ENCODE peak calls at places on chromosomes 13 and 19, in five cellular contexts. Q is memory B cell; B is lower leg skin; R is stimulated activated CD4-positive, alpha-beta T cell treated with anti-CD3 and anti-CD28 coated beads, Interleukin-2, amount 100 ng/mL, for 48 hours; S is body of pancreas. Y is an unnamed sample.

GRCh38 chr13:89315287-89315686 is 1644.1 kb downstream of the SLITRK5 start:
- DNase-seq in Q (no peak), B (no peak), R (no peak), S (no peak), Y (no peak)

GRCh38 chr13:27375686-27376326 is 48.6 kb upstream of the GTF3A start:
- DNase-seq in Q (peak; percentile 54), B (no peak), R (peak; percentile 61), S (peak; percentile 87), Y (peak; percentile 67)

GRCh38 chr13:113110048-113110851 is 4.7 kb downstream of the F7 start:
- DNase-seq in Q (no peak), B (no peak), R (no peak), S (peak; percentile 13), Y (no peak)

GRCh38 chr13:99442273-99442895 is 58.9 kb upstream of the TM9SF2 start:
- DNase-seq in Q (peak; percentile 44), B (peak; percentile 48), R (peak; percentile 49), S (peak; percentile 62), Y (peak; percentile 68)

GRCh38 chr19:29404951-29405727 is 120.7 kb upstream of the VSTM2B start:
- DNase-seq in Q (no peak), B (no peak), R (no peak), S (no peak), Y (no peak)

GRCh38 chr13:73754241-73754640 is 380.0 kb downstream of the KLF12 start:
- DNase-seq in Q (no peak), B (no peak), R (no peak), S (no peak), Y (no peak)

GRCh38 chr13:75938811-75939525 is 302.8 kb downstream of the LMO7 start:
- DNase-seq in Q (no peak), B (no peak), R (no peak), S (no peak), Y (no peak)

GRCh38 chr19:2050349-2050990 is 574 bp downstream of the MKNK2 start:
- DNase-seq in Q (no peak), B (no peak), R (no peak), S (no peak), Y (no peak)

GRCh38 chr19:33156354-33156753 is 24.4 kb downstream of the WDR88 start:
- DNase-seq in Q (no peak), B (no peak), R (no peak), S (no peak), Y (no peak)

GRCh38 chr13:68304287-68304893 is 1074.3 kb upstream of the PCDH9 start:
- DNase-seq in Q (no peak), B (no peak), R (no peak), S (no peak), Y (no peak)

GRCh38 chr13:58985845-58986244 is 1177.9 kb downstream of the DIAPH3 start:
- DNase-seq in Q (no peak), B (no peak), R (no peak), S (no peak), Y (no peak)

GRCh38 chr13:76861859-76862258 is 24.3 kb downstream of the KCTD12 start:
- DNase-seq in Q (no peak), B (no peak), R (no peak), S (no peak), Y (no peak)

GRCh38 chr13:49098198-49098597 is 121.9 kb upstream of the MLNR start:
- DNase-seq in Q (no peak), B (no peak), R (no peak), S (no peak), Y (no peak)

GRCh38 chr13:50392977-50393376 is 377.7 kb downstream of the KCNRG start:
- DNase-seq in Q (no peak), B (no peak), R (no peak), S (no peak), Y (no peak)

GRCh38 chr13:44698076-44698475 is 121.9 kb upstream of the TSC22D1 start:
- DNase-seq in Q (no peak), B (no peak), R (no peak), S (no peak), Y (no peak)

GRCh38 chr19:29798783-29799182 is 13.0 kb upstream of the CCNE1 start:
- DNase-seq in Q (no peak), B (no peak), R (no peak), S (no peak), Y (no peak)

GRCh38 chr19:11069451-11070009 is 19.7 kb upstream of the LDLR start:
- DNase-seq in Q (no peak), B (no peak), R (no peak), S (no peak), Y (no peak)

GRCh38 chr13:105907319-105908019 is 628.0 kb downstream of the EFNB2 start:
- DNase-seq in Q (no peak), B (no peak), R (no peak), S (no peak), Y (no peak)

GRCh38 chr19:12065100-12065538 is 588 bp downstream of the ZNF844 start:
- DNase-seq in Q (no peak), B (peak; percentile 45), R (no peak), S (peak; percentile 51), Y (peak; percentile 21)

GRCh38 chr19:18469245-18470107 is 31.5 kb upstream of the ISYNA1 start:
- DNase-seq in Q (peak; percentile 66), B (no peak), R (peak; percentile 67), S (peak; percentile 73), Y (peak; percentile 43)

GRCh38 chr19:30649934-30650614 is 277.9 kb downstream of the ZNF536 start:
- DNase-seq in Q (no peak), B (no peak), R (peak; percentile 11), S (peak; percentile 69), Y (peak; percentile 40)

GRCh38 chr19:4717191-4717965 is 6.3 kb downstream of the DPP9 start:
- DNase-seq in Q (no peak), B (no peak), R (no peak), S (no peak), Y (peak; percentile 45)

GRCh38 chr19:45637890-45638667 is 1.1 kb downstream of the EML2 start:
- DNase-seq in Q (no peak), B (no peak), R (no peak), S (peak; percentile 22), Y (no peak)

GRCh38 chr13:44660050-44660449 is 83.9 kb upstream of the TSC22D1 start:
- DNase-seq in Q (no peak), B (no peak), R (no peak), S (no peak), Y (no peak)

GRCh38 chr13:44271915-44272341 is 101.7 kb upstream of the SERP2 start:
- DNase-seq in Q (no peak), B (no peak), R (no peak), S (peak; percentile 13), Y (peak; percentile 29)

GRCh38 chr13:39415003-39415402 is 188.0 kb downstream of the LHFPL6 start:
- DNase-seq in Q (no peak), B (peak; percentile 55), R (no peak), S (no peak), Y (no peak)

GRCh38 chr13:76440568-76440967 is 445.6 kb downstream of the KCTD12 start:
- DNase-seq in Q (no peak), B (no peak), R (no peak), S (no peak), Y (no peak)

GRCh38 chr13:50521750-50522149 is 321.7 kb downstream of the DLEU7 start:
- DNase-seq in Q (no peak), B (no peak), R (no peak), S (peak; percentile 26), Y (no peak)

GRCh38 chr13:96819375-96819774 is 174.9 kb downstream of the OXGR1 start:
- DNase-seq in Q (no peak), B (no peak), R (no peak), S (no peak), Y (no peak)

GRCh38 chr19:47253467-47253881 is 2.9 kb upstream of the CCDC9 start:
- DNase-seq in Q (no peak), B (no peak), R (no peak), S (no peak), Y (no peak)

GRCh38 chr13:109704771-109705628 is 81.4 kb downstream of the IRS2 start:
- DNase-seq in Q (no peak), B (peak; percentile 63), R (no peak), S (peak; percentile 19), Y (peak; percentile 53)

GRCh38 chr19:55590621-55591020 is 8.7 kb downstream of the FIZ1 start:
- DNase-seq in Q (no peak), B (no peak), R (no peak), S (no peak), Y (no peak)

GRCh38 chr13:99677388-99677951 is 176.2 kb downstream of the TM9SF2 start:
- DNase-seq in Q (no peak), B (no peak), R (no peak), S (no peak), Y (no peak)

GRCh38 chr19:5293607-5294089 is 47.0 kb downstream of the PTPRS start:
- DNase-seq in Q (no peak), B (no peak), R (no peak), S (peak; percentile 30), Y (peak; percentile 26)

GRCh38 chr13:79548886-79549285 is 67.9 kb downstream of the NDFIP2 start:
- DNase-seq in Q (no peak), B (no peak), R (no peak), S (no peak), Y (no peak)

GRCh38 chr19:47210180-47210490 is 20.9 kb downstream of the BBC3 start:
- DNase-seq in Q (no peak), B (no peak), R (no peak), S (no peak), Y (no peak)

GRCh38 chr19:43420954-43421353 is 6.3 kb downstream of the TEX101 start:
- DNase-seq in Q (no peak), B (no peak), R (no peak), S (no peak), Y (no peak)